ENCODE peak calls at places on chromosomes 3 and 15, in five cellular contexts. I is stimulated activated CD4-positive, alpha-beta T cell treated with anti-CD3 and anti-CD28 coated beads, TNF-alpha, amount 100 ng/mL, for 1 hour; A is activated T-helper 9 cell treated with anti-CD3 and anti-CD28 coated beads, Interleukin-2, amount 50 U/mL, for 16 hours; K is K562; D is activated gamma-delta T cell treated with Interleukin-2 at 50 U/mL for 16 hours. U is an unnamed sample.

GRCh38 chr15:79283252-79284048 is 928 bp downstream of the ANKRD34C start:
- DNase-seq in I (no peak), A (no peak), K (peak; percentile 56), D (peak; percentile 7), U (no peak)

GRCh38 chr15:77457619-77458265 is 37.1 kb downstream of the HMG20A start:
- DNase-seq in I (no peak), A (no peak), K (no peak), D (no peak), U (no peak)

GRCh38 chr3:79517766-79518413 is 249.9 kb downstream of the ROBO1 start:
- DNase-seq in I (no peak), A (no peak), K (no peak), D (no peak), U (no peak)

GRCh38 chr3:154244644-154245043 is 79.6 kb downstream of the DHX36 start:
- DNase-seq in I (no peak), A (no peak), K (no peak), D (no peak), U (no peak)

GRCh38 chr3:69865920-69866679 is 126.8 kb downstream of the MITF start:
- DNase-seq in I (no peak), A (no peak), K (peak; percentile 53), D (no peak), U (no peak)

GRCh38 chr3:63961891-63962290 is 49.7 kb upstream of the SCAANT1 start:
- DNase-seq in I (no peak), A (no peak), K (peak; percentile 24), D (no peak), U (no peak)

GRCh38 chr15:63434567-63435219 is 53.0 kb upstream of the CA12 start:
- DNase-seq in I (no peak), A (no peak), K (no peak), D (no peak), U (no peak)

GRCh38 chr15:57892181-57892580 is 173.3 kb downstream of the ALDH1A2 start:
- DNase-seq in I (no peak), A (no peak), K (no peak), D (no peak), U (no peak)

GRCh38 chr3:49351521-49352011 is 6.6 kb downstream of the GPX1 start:
- DNase-seq in I (no peak), A (no peak), K (no peak), D (no peak), U (no peak)

GRCh38 chr15:91308855-91309254 is 208.8 kb downstream of the SV2B start:
- DNase-seq in I (no peak), A (no peak), K (no peak), D (no peak), U (no peak)

GRCh38 chr3:94525039-94525438 is 462.2 kb downstream of the NSUN3 start:
- DNase-seq in I (no peak), A (no peak), K (no peak), D (no peak), U (no peak)

GRCh38 chr3:115042351-115042750 is 104.7 kb downstream of the ZBTB20 start:
- DNase-seq in I (no peak), A (no peak), K (no peak), D (no peak), U (no peak)

GRCh38 chr15:62512906-62513305 is 347.8 kb upstream of the C2CD4B start:
- DNase-seq in I (no peak), A (no peak), K (no peak), D (no peak), U (no peak)

GRCh38 chr15:100601158-100601557 is 826 bp downstream of the LINS1 start:
- DNase-seq in I (no peak), A (peak; percentile 16), K (peak; percentile 16), D (peak; percentile 12), U (no peak)

GRCh38 chr15:49686626-49687025 is 65.8 kb downstream of the DTWD1 start:
- DNase-seq in I (no peak), A (no peak), K (no peak), D (no peak), U (no peak)

GRCh38 chr3:15331606-15332404 is 581 bp downstream of the SH3BP5 start:
- DNase-seq in I (no peak), A (peak; percentile 43), K (no peak), D (peak; percentile 33), U (no peak)

GRCh38 chr15:63379492-63380150 is 2.0 kb downstream of the CA12 start:
- DNase-seq in I (no peak), A (no peak), K (no peak), D (no peak), U (no peak)

GRCh38 chr15:36133686-36134085 is 445.7 kb upstream of the CDIN1 start:
- DNase-seq in I (no peak), A (no peak), K (no peak), D (no peak), U (no peak)

GRCh38 chr3:112333386-112334334 is 704 bp downstream of the CD200 start:
- DNase-seq in I (no peak), A (no peak), K (no peak), D (no peak), U (no peak)

GRCh38 chr3:56926513-56927282 is 124.9 kb upstream of the ARHGEF3 start:
- DNase-seq in I (no peak), A (no peak), K (no peak), D (no peak), U (no peak)

GRCh38 chr3:54079314-54079713 is 43.0 kb upstream of the CACNA2D3 start:
- DNase-seq in I (no peak), A (no peak), K (no peak), D (no peak), U (no peak)

GRCh38 chr3:180085122-180085710 is 48.5 kb upstream of the PEX5L start:
- DNase-seq in I (no peak), A (no peak), K (no peak), D (no peak), U (no peak)

GRCh38 chr3:174439621-174440349 is 419.3 kb upstream of the NAALADL2 start:
- DNase-seq in I (no peak), A (no peak), K (no peak), D (no peak), U (no peak)

GRCh38 chr3:38124324-38125122 is 12.4 kb downstream of the ACAA1 start:
- DNase-seq in I (no peak), A (no peak), K (no peak), D (no peak), U (no peak)

GRCh38 chr3:12405432-12406272 is 78.6 kb upstream of the TSEN2 start:
- DNase-seq in I (no peak), A (no peak), K (peak; percentile 72), D (no peak), U (peak; percentile 66)

GRCh38 chr3:45693941-45694521 is 4.8 kb downstream of the SACM1L start:
- DNase-seq in I (no peak), A (no peak), K (no peak), D (peak; percentile 32), U (no peak)

GRCh38 chr3:45322616-45323015 is 65.8 kb upstream of the LARS2 start:
- DNase-seq in I (no peak), A (no peak), K (no peak), D (no peak), U (no peak)